ENCODE peak calls at places on chromosomes 3 and 15, in six cellular contexts. M is tibial artery, C is uterus, A is cardiac muscle cell, E is lung, D is SJSA1. K is an unnamed sample.
A peak's percentile ranks its signal among the peaks of the same experiment; 100 is the strongest.

GRCh38 chr15:77981281-77982126 is 96.0 kb downstream of the TBC1D2B start:
- DNase-seq in M (no peak), C (no peak), A (no peak), E (no peak), D (no peak), K (no peak)

GRCh38 chr3:16286161-16286560 is 21.1 kb downstream of the OXNAD1 start:
- DNase-seq in M (no peak), C (no peak), A (no peak), E (no peak), D (no peak), K (no peak)

GRCh38 chr3:151971814-151972579 is 98.6 kb downstream of the SUCNR1 start:
- DNase-seq in M (no peak), C (no peak), A (peak; percentile 69), E (peak; percentile 42), D (no peak), K (no peak)

GRCh38 chr3:82133070-82133606 is 371.7 kb upstream of the GBE1 start:
- DNase-seq in M (peak; percentile 30), C (peak; percentile 49), A (peak; percentile 80), E (peak; percentile 47), D (no peak), K (peak; percentile 83)

GRCh38 chr15:99390667-99391066 is 139.4 kb downstream of the LRRC28 start:
- DNase-seq in M (no peak), C (no peak), A (no peak), E (no peak), D (no peak), K (no peak)

GRCh38 chr3:107523361-107524213 is 825 bp downstream of the BBX start:
- DNase-seq in M (peak; percentile 36), C (peak; percentile 49), A (peak; percentile 69), E (peak; percentile 55), D (peak; percentile 49), K (peak; percentile 65)

GRCh38 chr3:128447561-128448013 is 19.1 kb downstream of the DNAJB8 start:
- DNase-seq in M (no peak), C (no peak), A (no peak), E (no peak), D (no peak), K (no peak)

GRCh38 chr3:183725387-183725786 is 27.8 kb downstream of the YEATS2 start:
- DNase-seq in M (no peak), C (no peak), A (no peak), E (no peak), D (no peak), K (no peak)

GRCh38 chr15:51298656-51299055 is 39.7 kb downstream of the CYP19A1 start:
- DNase-seq in M (no peak), C (no peak), A (no peak), E (no peak), D (no peak), K (no peak)

GRCh38 chr15:35394416-35394815 is 151.5 kb downstream of the DPH6 start:
- DNase-seq in M (no peak), C (no peak), A (no peak), E (no peak), D (no peak), K (no peak)

GRCh38 chr3:101156787-101157345 is 163.5 kb downstream of the IMPG2 start:
- DNase-seq in M (no peak), C (no peak), A (no peak), E (no peak), D (no peak), K (no peak)

GRCh38 chr3:72050048-72050632 is 265.2 kb upstream of the PROK2 start:
- DNase-seq in M (no peak), C (no peak), A (no peak), E (no peak), D (no peak), K (no peak)

GRCh38 chr3:157107644-157108133 is 52.3 kb downstream of the CCNL1 start:
- DNase-seq in M (no peak), C (peak; percentile 73), A (no peak), E (no peak), D (no peak), K (no peak)

GRCh38 chr3:132394334-132394733 is 23.0 kb upstream of the DNAJC13 start:
- DNase-seq in M (no peak), C (peak; percentile 63), A (no peak), E (no peak), D (no peak), K (no peak)

GRCh38 chr3:99366663-99367429 is 271.5 kb upstream of the COL8A1 start:
- DNase-seq in M (no peak), C (no peak), A (no peak), E (no peak), D (no peak), K (no peak)

GRCh38 chr15:48406911-48407310 is 75.7 kb downstream of the DUT start:
- DNase-seq in M (no peak), C (no peak), A (no peak), E (no peak), D (no peak), K (no peak)

GRCh38 chr15:65856821-65857455 is 12.4 kb upstream of the RAB11A start:
- DNase-seq in M (peak; percentile 75), C (peak; percentile 26), A (peak; percentile 72), E (peak; percentile 66), D (peak; percentile 76), K (peak; percentile 79)

GRCh38 chr3:108008931-108009635 is 81.7 kb downstream of the CD47 start:
- DNase-seq in M (no peak), C (no peak), A (no peak), E (no peak), D (peak; percentile 74), K (no peak)

GRCh38 chr3:112365636-112366035 is 32.7 kb downstream of the CD200 start:
- DNase-seq in M (no peak), C (no peak), A (no peak), E (no peak), D (no peak), K (no peak)

GRCh38 chr15:80816049-80816653 is 37.0 kb downstream of the CEMIP start:
- DNase-seq in M (no peak), C (no peak), A (no peak), E (no peak), D (no peak), K (no peak)

GRCh38 chr15:47812436-47813109 is 95.3 kb downstream of the SEMA6D start:
- DNase-seq in M (no peak), C (no peak), A (no peak), E (no peak), D (peak; percentile 74), K (no peak)

GRCh38 chr3:171255236-171255806 is 204.9 kb downstream of the TNIK start:
- DNase-seq in M (no peak), C (no peak), A (no peak), E (no peak), D (no peak), K (no peak)
- H3K4me1 ChIP-seq in M (peaks cover 16% of the 10 kb centered on the region), C (no peaks in the 10 kb centered on the region), A (peaks cover 2% of the 10 kb centered on the region), E (no peaks in the 10 kb centered on the region), D (peaks cover 13% of the 10 kb centered on the region), K (peaks cover 4% of the 10 kb centered on the region)

GRCh38 chr3:51338632-51339031 is 46.5 kb upstream of the MANF start:
- DNase-seq in M (no peak), C (no peak), A (no peak), E (no peak), D (no peak), K (no peak)
- H3K27ac ChIP-seq in M (no peak overlapping the region), C (no peak overlapping the region), A (no peak overlapping the region), E (no peak overlapping the region), D (no peak overlapping the region), K (no peak overlapping the region)

DNA sequence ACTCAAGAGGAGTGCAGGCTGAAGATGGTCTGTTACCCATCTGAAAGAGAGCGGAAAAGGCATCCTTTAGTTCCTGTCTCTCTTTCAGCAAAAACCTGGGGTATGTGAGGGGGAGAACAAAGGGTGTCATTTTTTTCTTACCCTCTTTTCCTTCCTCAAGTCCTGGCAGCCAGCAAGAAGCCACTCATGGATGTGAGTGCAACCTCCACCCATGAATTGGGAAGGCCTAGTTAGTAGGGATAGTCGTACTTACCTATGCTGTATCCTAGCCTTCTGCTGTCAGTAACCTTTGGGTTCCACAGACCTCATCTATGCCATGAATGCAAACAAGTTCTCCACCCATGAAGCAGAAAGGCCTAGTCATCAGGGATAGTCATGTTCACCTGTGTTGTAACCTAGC is 472.8 kb downstream of the ZIC1 start:
- DNase-seq in M (no peak), C (no peak), A (no peak), E (no peak), D (no peak), K (no peak)
- H3K9me3 ChIP-seq in M (no peaks in the 10 kb centered on the region), C (peaks cover 3% of the 10 kb centered on the region), A (no peaks in the 10 kb centered on the region), E (peaks cover 32% of the 10 kb centered on the region), D (peaks cover 4% of the 10 kb centered on the region), K (peaks cover 6% of the 10 kb centered on the region)

DNA sequence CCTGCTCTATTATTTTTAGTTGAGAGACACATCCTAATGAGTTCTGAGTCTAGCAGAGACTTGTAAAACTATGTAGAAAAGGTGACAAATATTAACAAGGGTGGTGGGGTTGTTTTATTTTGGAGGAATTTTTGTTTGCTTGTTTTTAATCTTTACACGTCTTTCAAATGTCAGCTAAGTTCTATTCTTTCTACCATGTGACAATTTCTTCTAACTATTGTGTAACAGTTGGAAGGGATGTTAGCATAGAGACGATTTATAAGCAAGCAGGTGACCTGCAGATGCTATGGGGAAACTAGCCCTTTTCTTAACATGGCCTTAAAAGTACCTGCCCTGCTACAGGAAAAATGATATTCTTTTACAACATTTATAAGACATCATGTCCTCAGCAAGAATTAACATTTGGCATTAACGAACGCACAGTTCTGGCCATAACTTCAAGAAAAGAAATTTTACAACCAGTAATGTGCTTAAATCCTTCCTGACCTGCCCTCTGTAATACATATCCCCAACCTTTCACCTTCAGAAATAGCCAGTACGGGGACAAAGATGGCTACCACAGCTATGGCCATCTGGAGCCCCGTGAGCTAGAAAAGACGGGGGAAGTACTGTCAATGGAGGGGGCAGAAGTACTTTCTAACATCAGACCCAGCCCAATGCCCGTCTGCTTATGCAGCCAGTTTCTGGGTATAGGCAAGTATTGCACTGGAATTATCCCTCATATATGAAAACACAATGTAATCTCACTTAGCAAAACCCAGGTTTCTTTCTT is 67.8 kb upstream of the NR2F2 start:
- DNase-seq in M (no peak), C (no peak), A (no peak), E (no peak), D (no peak), K (no peak)
- H3K4me1 ChIP-seq in M (peaks cover 5% of the 10 kb centered on the region), C (peaks cover 4% of the 10 kb centered on the region), A (peaks cover 17% of the 10 kb centered on the region), E (no peaks in the 10 kb centered on the region), D (peaks cover 41% of the 10 kb centered on the region), K (no peaks in the 10 kb centered on the region)

DNA sequence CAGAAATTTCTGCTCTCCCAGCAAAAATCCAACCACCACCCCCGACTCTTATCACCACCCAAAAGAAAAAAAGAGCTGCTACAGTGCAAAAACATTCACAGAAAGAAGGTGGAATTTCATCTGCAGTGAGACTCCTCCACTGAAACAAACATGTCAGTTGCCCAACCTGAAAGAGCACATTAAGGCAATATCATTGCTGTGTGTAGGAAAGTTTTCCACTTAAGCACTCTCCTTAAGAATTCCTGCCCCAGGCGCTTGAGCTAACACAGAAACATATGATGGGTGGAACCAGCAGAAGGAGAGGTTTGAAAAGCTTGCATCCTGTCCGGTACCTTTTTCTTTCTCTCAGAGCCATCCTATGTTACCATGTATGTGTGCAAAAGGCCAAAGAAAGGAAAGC is 200.8 kb upstream of the GADL1 start:
- DNase-seq in M (no peak), C (no peak), A (peak; percentile 10), E (no peak), D (no peak), K (no peak)
- H3K27ac ChIP-seq in M (no peak overlapping the region), C (no peak overlapping the region), A (no peak overlapping the region), E (no peak overlapping the region), D (no peak overlapping the region), K (no peak overlapping the region)

DNA sequence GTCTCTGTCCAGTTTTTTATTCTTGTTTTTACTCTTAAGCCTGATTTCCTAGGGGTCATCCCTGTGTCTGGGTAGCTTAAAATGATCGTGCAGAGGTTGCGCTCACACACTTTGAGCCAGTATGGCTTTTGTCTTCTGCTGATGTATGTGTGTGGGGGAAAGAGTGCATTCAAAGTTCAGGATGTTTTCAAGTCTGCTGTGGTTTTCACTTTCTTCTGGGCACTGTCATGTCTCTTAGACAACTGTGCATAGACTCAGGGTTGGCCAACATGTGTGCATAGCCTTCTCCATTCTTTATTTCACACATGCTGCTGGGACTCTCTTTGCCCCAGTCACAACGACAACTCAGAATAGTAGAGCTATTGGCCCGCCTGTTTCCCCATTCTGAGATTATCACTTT is 139.1 kb downstream of the WNT7A start:
- DNase-seq in M (no peak), C (no peak), A (no peak), E (no peak), D (no peak), K (no peak)
- H3K9me3 ChIP-seq in M (peaks cover 3% of the 10 kb centered on the region), C (peaks cover 4% of the 10 kb centered on the region), A (no peaks in the 10 kb centered on the region), E (peaks cover 13% of the 10 kb centered on the region), D (no peaks in the 10 kb centered on the region), K (peaks cover 10% of the 10 kb centered on the region)